ENCODE peak calls at places on chromosome 20, in four cellular contexts. D, P, J and G are unnamed samples.

GRCh38 chr20:41340327-41341055 is at the start of gene LPIN3:
- DNase-seq in D (peak), P (peak), J (peak), G (peak)

GRCh38 chr20:3795511-3796468 is at the start of gene CDC25B:
- DNase-seq in D (peak), P (peak), J (peak), G (peak)

GRCh38 chr20:62702886-62703852 is 5.5 kb upstream of the NTSR1 start:
- DNase-seq in D (no peak), P (peak), J (peak), G (no peak)

GRCh38 chr20:62300319-62300718 is 2.5 kb upstream of the ADRM1 start:
- DNase-seq in D (no peak), P (no peak), J (no peak), G (no peak)

GRCh38 chr20:52484438-52484837 is 292.9 kb upstream of the ZFP64 start:
- DNase-seq in D (no peak), P (no peak), J (no peak), G (no peak)

GRCh38 chr20:10709916-10710315 is 36.1 kb upstream of the JAG1 start:
- DNase-seq in D (no peak), P (no peak), J (no peak), G (no peak)

GRCh38 chr20:24605937-24606455 is 136.6 kb downstream of the SYNDIG1 start:
- DNase-seq in D (no peak), P (no peak), J (no peak), G (no peak)

GRCh38 chr20:44187763-44188709 is 1.0 kb upstream of the JPH2 start:
- DNase-seq in D (no peak), P (no peak), J (no peak), G (no peak)

GRCh38 chr20:20095114-20095872 is 43.0 kb downstream of the CFAP61 start:
- DNase-seq in D (no peak), P (no peak), J (peak), G (no peak)

GRCh38 chr20:1817577-1818211 is 77.5 kb upstream of the SIRPA start:
- DNase-seq in D (no peak), P (no peak), J (no peak), G (no peak)

GRCh38 chr20:10716855-10717254 is 43.1 kb upstream of the JAG1 start:
- DNase-seq in D (no peak), P (no peak), J (peak), G (no peak)

GRCh38 chr20:46715292-46715756 is 5.9 kb downstream of the SLC2A10 start:
- DNase-seq in D (no peak), P (no peak), J (no peak), G (no peak)

GRCh38 chr20:20568604-20569205 is 143.7 kb downstream of the RALGAPA2 start:
- DNase-seq in D (no peak), P (peak), J (peak), G (peak)

GRCh38 chr20:58251979-58252591 is 23.6 kb upstream of the ANKRD60 start:
- DNase-seq in D (no peak), P (no peak), J (peak), G (no peak)

GRCh38 chr20:34834459-34834893 is 9.0 kb upstream of the NCOA6 start:
- DNase-seq in D (no peak), P (no peak), J (peak), G (peak)

GRCh38 chr20:25195962-25196700 is 619 bp downstream of the ENTPD6 start:
- DNase-seq in D (no peak), P (peak), J (peak), G (peak)

GRCh38 chr20:1302578-1303541 is 26.1 kb downstream of the SDCBP2 start:
- DNase-seq in D (no peak), P (no peak), J (peak), G (no peak)

GRCh38 chr20:24608926-24609667 is 139.7 kb downstream of the SYNDIG1 start:
- DNase-seq in D (no peak), P (no peak), J (no peak), G (no peak)

GRCh38 chr20:22341508-22341907 is 242.9 kb downstream of the FOXA2 start:
- DNase-seq in D (no peak), P (no peak), J (peak), G (no peak)

GRCh38 chr20:57991211-57991841 is 237.1 kb downstream of the ANKRD60 start:
- DNase-seq in D (no peak), P (peak), J (peak), G (no peak)

GRCh38 chr20:15618912-15619311 is 954.3 kb downstream of the KIF16B start:
- DNase-seq in D (no peak), P (no peak), J (no peak), G (no peak)

GRCh38 chr20:1422756-1423155 is 29.9 kb upstream of the FKBP1A start:
- DNase-seq in D (no peak), P (no peak), J (no peak), G (no peak)